ENCODE peak calls at places on chromosome 6, in five cellular contexts. W is H9, B is WERI-Rb-1, Z is lower lobe of right lung, D is A549. Q is an unnamed sample.

GRCh38 chr6:112429226-112429625 is 82.1 kb downstream of the RFPL4B start:
- DNase-seq in W (peak), B (no peak), Z (no peak), D (peak), Q (no peak)

GRCh38 chr6:46378882-46379405 is 112.3 kb downstream of the RCAN2 start:
- DNase-seq in W (no peak), B (no peak), Z (no peak), D (no peak), Q (peak)

GRCh38 chr6:47303383-47303782 is 6.3 kb downstream of the TNFRSF21 start:
- DNase-seq in W (no peak), B (no peak), Z (no peak), D (no peak), Q (no peak)

GRCh38 chr6:160139420-160139851 is 17.8 kb downstream of the SLC22A1 start:
- DNase-seq in W (no peak), B (no peak), Z (no peak), D (peak), Q (no peak)

GRCh38 chr6:48419992-48420391 is 309.0 kb upstream of the PTCHD4 start:
- DNase-seq in W (no peak), B (no peak), Z (no peak), D (no peak), Q (no peak)

GRCh38 chr6:146028250-146028789 is 542 bp upstream of the GRM1 start:
- DNase-seq in W (peak), B (peak), Z (peak), D (peak), Q (peak)

GRCh38 chr6:63351995-63352586 is 32.3 kb upstream of the LGSN start:
- DNase-seq in W (no peak), B (no peak), Z (no peak), D (peak), Q (no peak)

GRCh38 chr6:35931120-35931561 is 10.2 kb upstream of the SRPK1 start:
- DNase-seq in W (peak), B (no peak), Z (no peak), D (no peak), Q (no peak)

GRCh38 chr6:165895421-165896165 is 232.6 kb upstream of the PDE10A start:
- DNase-seq in W (no peak), B (no peak), Z (no peak), D (peak), Q (no peak)

GRCh38 chr6:83518946-83519489 is 6.7 kb downstream of the PRSS35 start:
- DNase-seq in W (no peak), B (no peak), Z (no peak), D (peak), Q (no peak)

GRCh38 chr6:113732384-113732966 is 124.7 kb upstream of the MARCKS start:
- DNase-seq in W (no peak), B (peak), Z (no peak), D (no peak), Q (no peak)

GRCh38 chr6:154402081-154402780 is 45.6 kb upstream of the IPCEF1 start:
- DNase-seq in W (no peak), B (no peak), Z (no peak), D (no peak), Q (no peak)

GRCh38 chr6:147203311-147204059 is 732 bp upstream of the STXBP5 start:
- DNase-seq in W (peak), B (peak), Z (peak), D (peak), Q (peak)

GRCh38 chr6:169956580-169956979 is 205.2 kb downstream of the ERMARD start:
- DNase-seq in W (no peak), B (no peak), Z (no peak), D (no peak), Q (no peak)

GRCh38 chr6:91664327-91664959 is 1077.6 kb upstream of the MAP3K7 start:
- DNase-seq in W (no peak), B (no peak), Z (no peak), D (peak), Q (no peak)

GRCh38 chr6:111918825-111919224 is 45.6 kb upstream of the FYN start:
- DNase-seq in W (no peak), B (no peak), Z (no peak), D (no peak), Q (no peak)

GRCh38 chr6:1076531-1077453 is 235.1 kb upstream of the FOXQ1 start:
- DNase-seq in W (no peak), B (no peak), Z (no peak), D (no peak), Q (no peak)

GRCh38 chr6:105402090-105402980 is 547 bp downstream of the PREP start:
- DNase-seq in W (peak), B (no peak), Z (no peak), D (peak), Q (no peak)

GRCh38 chr6:32972353-32973143 is 4.2 kb downstream of the BRD2 start:
- DNase-seq in W (no peak), B (peak), Z (peak), D (no peak), Q (peak)

GRCh38 chr6:125112934-125113333 is 40.6 kb upstream of the TPD52L1 start:
- DNase-seq in W (no peak), B (no peak), Z (no peak), D (no peak), Q (no peak)
- TF ChIP-seq CTCF in W (peak), B (peak), Z (no peak), D (no peak), Q (no peak)

GRCh38 chr6:167409689-167410088 is 84.8 kb downstream of the TTLL2 start:
- DNase-seq in W (peak), B (peak), Z (no peak), D (no peak), Q (peak)
- H3K27ac ChIP-seq in W (no peak), B (no peak), Z (no peak), D (no peak), Q (no peak)

GRCh38 chr6:16769131-16769985 is 8.1 kb upstream of the ATXN1 start:
- DNase-seq in W (no peak), B (no peak), Z (no peak), D (peak), Q (no peak)
- TF ChIP-seq CTCF in W (no peak), B (no peak), Z (no peak), D (no peak), Q (no peak)

GRCh38 chr6:65059568-65059967 is 647.5 kb downstream of the EYS start:
- DNase-seq in W (no peak), B (no peak), Z (no peak), D (no peak), Q (no peak)
- H3K27ac ChIP-seq in W (no peak), B (no peak), Z (no peak), D (no peak), Q (no peak)

GRCh38 chr6:80132942-80133517 is 26.6 kb downstream of the BCKDHB start:
- DNase-seq in W (peak), B (peak), Z (peak), D (peak), Q (no peak)
- TF ChIP-seq CTCF in W (peak), B (peak), Z (peak), D (peak), Q (peak)

DNA sequence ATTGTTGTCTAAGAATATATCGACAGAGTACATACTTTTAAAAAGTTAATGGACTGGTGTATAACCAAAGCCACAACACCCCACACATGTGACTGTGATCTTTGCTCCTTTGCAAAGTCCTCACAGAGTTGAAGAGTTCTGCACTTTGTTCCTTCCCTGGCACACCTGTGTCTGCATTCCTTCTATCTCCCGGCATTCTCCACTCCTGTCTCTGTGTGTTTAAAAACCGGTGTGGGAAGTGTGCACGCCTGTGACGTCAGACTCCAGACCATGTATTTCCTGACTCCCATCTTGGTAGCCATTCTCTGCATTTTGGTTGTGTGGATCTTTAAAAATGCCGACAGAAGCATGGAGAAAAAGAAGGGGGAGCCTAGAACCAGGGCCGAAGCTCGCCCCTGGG is at the start of gene IYD:
- DNase-seq in W (no peak), B (no peak), Z (no peak), D (no peak), Q (peak)
- H3K27ac ChIP-seq in W (no peak), B (no peak), Z (no peak), D (no peak), Q (peak)

GRCh38 chr6:30564114-30564513 is 7.0 kb downstream of the PRR3 start:
- DNase-seq in W (no peak), B (no peak), Z (no peak), D (no peak), Q (no peak)
- TF ChIP-seq CTCF in W (no peak), B (no peak), Z (no peak), D (no peak), Q (no peak)

GRCh38 chr6:108616973-108617372 is 56.3 kb downstream of the FOXO3 start:
- DNase-seq in W (no peak), B (no peak), Z (no peak), D (no peak), Q (no peak)
- H3K27ac ChIP-seq in W (no peak), B (no peak), Z (no peak), D (no peak), Q (no peak)

DNA sequence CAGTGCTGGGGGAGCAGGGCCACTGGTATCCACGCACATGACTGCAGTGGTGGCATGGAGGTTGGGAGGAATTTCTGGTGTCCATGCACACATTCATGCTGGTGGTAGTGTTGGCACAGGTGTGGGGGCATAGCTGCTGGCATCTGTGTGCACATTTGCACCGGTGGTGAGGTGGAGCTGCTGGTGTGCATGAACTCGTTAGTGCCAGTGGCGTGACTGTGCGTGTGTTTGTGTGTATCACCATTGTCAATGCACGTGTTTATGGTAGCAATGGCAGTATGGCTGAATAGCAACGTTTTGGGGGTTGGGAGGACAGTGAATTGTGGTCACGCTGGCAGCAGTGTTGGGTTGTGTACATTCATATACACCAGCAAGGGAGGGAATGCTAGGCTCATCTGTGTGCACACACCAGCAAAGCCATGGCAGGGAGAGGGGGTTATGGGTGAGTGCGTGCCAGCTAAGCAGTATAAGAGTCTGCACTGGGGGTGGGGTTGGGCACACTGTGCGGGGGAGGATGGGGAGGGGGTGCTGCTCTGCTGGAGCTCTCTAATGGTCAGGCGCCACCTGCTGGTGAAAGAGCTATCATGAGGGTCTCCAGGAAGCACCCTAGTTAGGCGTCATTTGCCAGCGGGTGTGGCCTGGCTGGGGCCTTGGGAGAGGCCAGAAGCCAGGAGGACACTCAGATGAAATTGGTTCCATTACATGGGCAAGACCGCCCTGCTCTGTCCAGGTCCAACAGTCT is 626.1 kb upstream of the ID4 start:
- DNase-seq in W (peak), B (peak), Z (no peak), D (peak), Q (peak)
- TF ChIP-seq CTCF in W (peak), B (peak), Z (no peak), D (no peak), Q (peak)

GRCh38 chr6:53943410-53943809 is 148.6 kb downstream of the LRRC1 start:
- DNase-seq in W (no peak), B (no peak), Z (no peak), D (no peak), Q (no peak)
- H3K27ac ChIP-seq in W (no peak), B (no peak), Z (no peak), D (no peak), Q (no peak)